ENCODE peak calls at places on chromosomes 3 and 15, in six cellular contexts. B, H, Q, K, A and V are unnamed samples.

GRCh38 chr3:185724761-185725160 is 100.1 kb downstream of the IGF2BP2 start:
- DNase-seq in Q (no peak), B (no peak), K (no peak), H (no peak), A (no peak), V (no peak)

GRCh38 chr3:155640098-155640497 is 104.8 kb downstream of the PLCH1 start:
- DNase-seq in B (no peak), A (no peak), Q (no peak), K (no peak), H (no peak), V (no peak)

GRCh38 chr15:81292516-81293001 is 31.4 kb downstream of the STARD5 start:
- DNase-seq in K (peak; percentile 74), Q (no peak), A (no peak), H (no peak), B (no peak), V (no peak)

GRCh38 chr15:44545934-44546802 is 9.2 kb downstream of the EIF3J start:
- DNase-seq in B (no peak), A (no peak), H (no peak), Q (no peak), K (peak; percentile 41), V (no peak)

GRCh38 chr15:92681141-92681622 is 25.6 kb upstream of the FAM174B start:
- DNase-seq in K (no peak), A (no peak), B (no peak), Q (no peak), H (no peak), V (no peak)

GRCh38 chr3:142243134-142243533 is 17.7 kb upstream of the GK5 start:
- DNase-seq in B (no peak), A (no peak), Q (no peak), H (no peak), K (no peak), V (no peak)

GRCh38 chr3:183324083-183324482 is 71.0 kb downstream of the B3GNT5 start:
- DNase-seq in B (no peak), Q (peak; percentile 32), H (no peak), A (no peak), K (no peak), V (no peak)

GRCh38 chr15:63553388-63553791 is 43.8 kb upstream of the FBXL22 start:
- DNase-seq in Q (no peak), A (no peak), K (no peak), H (no peak), B (no peak), V (no peak)

GRCh38 chr15:25735550-25736384 is 127.4 kb downstream of the ATP10A start:
- DNase-seq in B (no peak), K (no peak), Q (no peak), A (no peak), H (no peak), V (no peak)

GRCh38 chr15:82044373-82045178 is 1.2 kb downstream of the MEX3B start:
- DNase-seq in B (no peak), K (no peak), A (no peak), Q (peak; percentile 48), H (no peak), V (no peak)

GRCh38 chr15:25171111-25171811 is 216.5 kb downstream of the SNRPN start:
- DNase-seq in K (no peak), A (no peak), Q (no peak), H (no peak), B (no peak), V (no peak)

GRCh38 chr15:38482572-38482971 is 28.6 kb downstream of the FAM98B start:
- DNase-seq in K (no peak), A (no peak), H (no peak), B (no peak), Q (no peak), V (no peak)

GRCh38 chr15:50415752-50416404 is 8.3 kb upstream of the USP8 start:
- DNase-seq in B (peak; percentile 23), A (no peak), H (peak; percentile 43), Q (peak; percentile 27), K (no peak), V (no peak)

GRCh38 chr15:67190813-67191212 is 63.6 kb downstream of the AAGAB start:
- DNase-seq in A (no peak), B (no peak), K (no peak), Q (no peak), H (no peak), V (no peak)

GRCh38 chr15:62895905-62896316 is 146.6 kb upstream of the TPM1 start:
- DNase-seq in Q (no peak), B (no peak), K (no peak), H (peak; percentile 62), A (no peak), V (no peak)

GRCh38 chr3:14312375-14312774 is 90.0 kb upstream of the SLC6A6 start:
- DNase-seq in K (no peak), A (no peak), H (no peak), B (no peak), Q (no peak), V (no peak)

GRCh38 chr3:40720351-40720750 is 195.6 kb downstream of the ZNF621 start:
- DNase-seq in H (peak; percentile 39), B (no peak), K (no peak), Q (no peak), A (no peak), V (no peak)

GRCh38 chr3:71977525-71977924 is 192.6 kb upstream of the PROK2 start:
- DNase-seq in B (no peak), K (no peak), A (no peak), H (no peak), Q (no peak), V (no peak)

GRCh38 chr15:48800811-48801460 is 9.9 kb downstream of the CEP152 start:
- DNase-seq in Q (no peak), K (no peak), B (no peak), H (peak; percentile 26), A (no peak), V (no peak)

GRCh38 chr3:39193391-39193790 is 996 bp upstream of the XIRP1 start:
- DNase-seq in K (no peak), B (no peak), Q (no peak), A (no peak), H (no peak), V (no peak)

GRCh38 chr3:20680990-20681628 is 495.1 kb upstream of the SGO1 start:
- DNase-seq in A (no peak), Q (no peak), B (no peak), H (no peak), K (no peak), V (no peak)

GRCh38 chr15:101113114-101114005 is 138.5 kb downstream of the CHSY1 start:
- DNase-seq in Q (no peak), K (no peak), A (no peak), B (no peak), H (no peak), V (no peak)

GRCh38 chr15:59438891-59439290 is 905 bp downstream of the FAM81A start:
- DNase-seq in K (no peak), Q (no peak), H (no peak), A (no peak), B (no peak), V (no peak)

GRCh38 chr3:149332227-149332765 is 1.1 kb downstream of the TM4SF18 start:
- DNase-seq in B (no peak), H (no peak), A (no peak), K (no peak), Q (no peak), V (no peak)
- H3K4me3 ChIP-seq in B (no peak overlapping the region), H (no peak overlapping the region), A (no peak overlapping the region), K (no peak overlapping the region), Q (no peak overlapping the region), V (no peak overlapping the region)

GRCh38 chr15:32041294-32041693 is 11.0 kb downstream of the CHRNA7 start:
- DNase-seq in A (no peak), H (no peak), Q (no peak), B (no peak), K (no peak), V (no peak)
- H3K4me1 ChIP-seq in A (peaks cover 3% of the 10 kb centered on the region), H (no peaks in the 10 kb centered on the region), Q (no peaks in the 10 kb centered on the region), B (peaks cover 8% of the 10 kb centered on the region), K (no peaks in the 10 kb centered on the region), V (no peaks in the 10 kb centered on the region)

GRCh38 chr3:851098-851790 is 241.6 kb upstream of the CNTN6 start:
- DNase-seq in K (no peak), Q (no peak), H (no peak), A (peak; percentile 25), B (no peak), V (peak; percentile 11)
- TF ChIP-seq ZNF274 in K (no peak), Q (no peak), H (no peak), A (no peak), B (no peak), V (no peak)

DNA sequence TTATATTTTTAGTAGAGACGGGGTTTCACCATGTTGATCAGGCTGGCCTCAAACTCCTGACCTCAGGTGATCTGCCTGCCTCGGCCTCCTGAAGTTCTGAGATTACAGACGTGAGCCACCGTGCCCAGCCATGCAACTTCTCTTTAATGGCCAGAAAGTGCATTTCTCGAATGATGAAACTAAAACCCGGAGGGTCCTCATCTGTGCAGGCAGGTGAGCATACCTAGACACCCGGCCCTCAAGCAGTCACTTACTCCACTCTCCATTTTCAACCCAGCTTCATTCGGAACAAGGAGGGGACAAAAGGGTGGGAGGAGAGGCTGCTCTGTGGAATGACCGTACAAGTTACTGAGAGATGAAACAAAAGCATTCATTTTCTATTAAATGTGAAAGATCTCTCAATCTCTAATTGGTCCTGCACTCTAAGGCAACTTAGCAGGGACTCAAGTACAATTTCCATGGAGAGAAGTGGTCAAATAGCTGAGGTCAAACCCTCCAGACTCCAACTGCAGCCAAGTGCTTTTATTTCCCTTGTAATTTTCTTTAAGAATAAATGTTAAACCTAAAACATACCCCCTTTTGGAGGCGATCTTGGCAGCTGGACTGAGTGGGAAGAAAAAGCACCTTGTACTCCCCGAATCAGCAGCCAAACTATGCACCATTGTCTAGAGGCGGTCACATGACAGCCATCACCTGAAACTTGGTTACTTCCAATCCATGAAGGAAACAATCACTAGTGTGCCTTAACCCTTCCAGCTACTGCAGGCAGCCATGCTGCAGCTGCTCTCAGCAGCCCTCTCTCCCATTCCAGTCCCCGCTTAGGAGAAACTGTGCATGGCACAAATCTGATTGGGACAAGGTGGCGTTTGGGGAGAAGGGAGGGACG is 62.2 kb downstream of the VGLL4 start:
- DNase-seq in K (no peak), H (no peak), A (no peak), B (no peak), Q (no peak), V (no peak)
- H3K4me3 ChIP-seq in K (peak overlapping the region; percentile 42), H (no peak overlapping the region), A (peak overlapping the region; percentile 40), B (no peak overlapping the region), Q (no peak overlapping the region), V (peak overlapping the region; percentile 53)

GRCh38 chr3:149402481-149402880 is 25.0 kb upstream of the TM4SF1 start:
- DNase-seq in B (no peak), H (no peak), K (no peak), A (no peak), Q (no peak), V (no peak)

GRCh38 chr3:149401215-149401925 is 23.9 kb upstream of the TM4SF1 start:
- DNase-seq in A (no peak), H (peak; percentile 97), K (no peak), B (no peak), Q (no peak), V (no peak)

GRCh38 chr3:149400645-149401044 is 23.2 kb upstream of the TM4SF1 start:
- DNase-seq in B (no peak), Q (no peak), K (no peak), A (no peak), H (no peak), V (no peak)

GRCh38 chr3:149403443-149403842 is 26.0 kb upstream of the TM4SF1 start:
- DNase-seq in K (no peak), H (no peak), B (no peak), Q (no peak), A (no peak), V (no peak)

GRCh38 chr3:149401926-149402310 is 24.5 kb upstream of the TM4SF1 start:
- DNase-seq in B (no peak), Q (no peak), H (peak; percentile 65), A (no peak), K (no peak), V (no peak)
- H3K4me1 ChIP-seq in B (peaks cover 6% of the 10 kb centered on the region), Q (no peaks in the 10 kb centered on the region), H (peaks cover 78% of the 10 kb centered on the region), A (no peaks in the 10 kb centered on the region), K (no peaks in the 10 kb centered on the region), V (no peaks in the 10 kb centered on the region)